ENCODE peak calls at places on chromosomes 1 and 21, in four cellular contexts. S is uterus, X is astrocyte of the spinal cord, A is heart left ventricle. L is an unnamed sample.

GRCh38 chr1:94925561-94926364 is 1.1 kb downstream of the CNN3 start:
- DNase-seq in S (peak; percentile 89), X (peak; percentile 94), A (peak; percentile 87), L (peak; percentile 45)

GRCh38 chr1:109272021-109272799 is 10.7 kb downstream of the PSRC1 start:
- DNase-seq in S (no peak), X (no peak), A (no peak), L (no peak)

GRCh38 chr21:32056791-32057190 is 184.0 kb downstream of the HUNK start:
- DNase-seq in S (no peak), X (no peak), A (no peak), L (no peak)

GRCh38 chr1:21514245-21514644 is 5.0 kb downstream of the ALPL start:
- DNase-seq in S (no peak), X (no peak), A (no peak), L (peak; percentile 65)

GRCh38 chr1:217311766-217312165 is 319.1 kb downstream of the GPATCH2 start:
- DNase-seq in S (no peak), X (no peak), A (no peak), L (peak; percentile 6)

GRCh38 chr1:206728588-206728987 is 42.0 kb upstream of the IL19 start:
- DNase-seq in S (no peak), X (no peak), A (no peak), L (no peak)

GRCh38 chr1:202571719-202572339 is 138.4 kb downstream of the SYT2 start:
- DNase-seq in S (no peak), X (peak; percentile 51), A (no peak), L (no peak)

GRCh38 chr1:228460830-228461229 is 26.4 kb upstream of the RNF187 start:
- DNase-seq in S (no peak), X (no peak), A (no peak), L (no peak)

GRCh38 chr1:109898842-109899241 is 11.8 kb upstream of the CSF1 start:
- DNase-seq in S (no peak), X (no peak), A (no peak), L (no peak)

GRCh38 chr1:17916702-17917101 is 161.6 kb downstream of the ACTL8 start:
- DNase-seq in S (no peak), X (no peak), A (no peak), L (no peak)

GRCh38 chr1:169970114-169970513 is 76.4 kb upstream of the SCYL3 start:
- DNase-seq in S (no peak), X (no peak), A (no peak), L (no peak)

GRCh38 chr1:23187637-23188036 is 19.0 kb upstream of the LUZP1 start:
- DNase-seq in S (no peak), X (no peak), A (no peak), L (no peak)

GRCh38 chr1:82979593-82980230 is 1019.2 kb downstream of the TTLL7 start:
- DNase-seq in S (no peak), X (no peak), A (no peak), L (peak; percentile 29)

GRCh38 chr1:77948841-77949424 is 29.9 kb downstream of the FUBP1 start:
- DNase-seq in S (no peak), X (peak; percentile 44), A (peak; percentile 33), L (no peak)

GRCh38 chr1:19110266-19110927 is 99.7 kb downstream of the UBR4 start:
- DNase-seq in S (no peak), X (no peak), A (no peak), L (no peak)

GRCh38 chr1:6634278-6635052 is 9.8 kb downstream of the THAP3 start:
- DNase-seq in S (peak; percentile 40), X (peak; percentile 22), A (peak; percentile 68), L (peak; percentile 69)

GRCh38 chr1:21451212-21451611 is 11.3 kb downstream of the NBPF3 start:
- DNase-seq in S (no peak), X (peak; percentile 65), A (no peak), L (no peak)

GRCh38 chr1:28775121-28775942 is 36.6 kb upstream of the OPRD1 start:
- DNase-seq in S (peak; percentile 41), X (peak; percentile 15), A (peak; percentile 80), L (peak; percentile 86)
- TF ChIP-seq CTCF in S (no peak), X (no peak), A (no peak), L (no peak)

DNA sequence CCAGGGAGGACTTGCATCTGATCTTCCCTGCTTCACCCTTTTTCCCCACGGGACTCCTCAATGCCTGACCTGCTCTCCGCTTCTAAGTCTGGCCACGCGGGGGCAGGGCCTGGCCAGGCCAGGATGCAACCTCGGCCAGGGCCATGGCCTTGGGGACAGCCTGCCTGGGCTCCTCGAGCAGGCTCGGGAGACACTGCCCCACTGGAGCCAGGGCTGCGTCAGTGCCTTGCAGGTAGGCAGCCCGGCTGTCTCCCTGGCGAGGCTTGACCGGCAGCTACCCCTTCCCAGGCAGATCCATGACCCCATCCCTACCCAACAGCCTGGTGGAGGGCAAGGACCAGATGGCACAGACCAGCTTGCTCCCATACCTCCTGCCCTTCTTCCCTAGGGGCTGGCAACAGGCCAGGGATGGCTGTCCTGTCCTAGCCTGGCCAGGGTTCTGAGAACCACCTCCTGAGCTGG is 2.7 kb upstream of the PRDM16 start:
- DNase-seq in S (no peak), X (no peak), A (peak; percentile 66), L (no peak)
- TF ChIP-seq CTCF in S (peak; percentile 24), X (peak; percentile 52), A (peak; percentile 67), L (no peak)

DNA sequence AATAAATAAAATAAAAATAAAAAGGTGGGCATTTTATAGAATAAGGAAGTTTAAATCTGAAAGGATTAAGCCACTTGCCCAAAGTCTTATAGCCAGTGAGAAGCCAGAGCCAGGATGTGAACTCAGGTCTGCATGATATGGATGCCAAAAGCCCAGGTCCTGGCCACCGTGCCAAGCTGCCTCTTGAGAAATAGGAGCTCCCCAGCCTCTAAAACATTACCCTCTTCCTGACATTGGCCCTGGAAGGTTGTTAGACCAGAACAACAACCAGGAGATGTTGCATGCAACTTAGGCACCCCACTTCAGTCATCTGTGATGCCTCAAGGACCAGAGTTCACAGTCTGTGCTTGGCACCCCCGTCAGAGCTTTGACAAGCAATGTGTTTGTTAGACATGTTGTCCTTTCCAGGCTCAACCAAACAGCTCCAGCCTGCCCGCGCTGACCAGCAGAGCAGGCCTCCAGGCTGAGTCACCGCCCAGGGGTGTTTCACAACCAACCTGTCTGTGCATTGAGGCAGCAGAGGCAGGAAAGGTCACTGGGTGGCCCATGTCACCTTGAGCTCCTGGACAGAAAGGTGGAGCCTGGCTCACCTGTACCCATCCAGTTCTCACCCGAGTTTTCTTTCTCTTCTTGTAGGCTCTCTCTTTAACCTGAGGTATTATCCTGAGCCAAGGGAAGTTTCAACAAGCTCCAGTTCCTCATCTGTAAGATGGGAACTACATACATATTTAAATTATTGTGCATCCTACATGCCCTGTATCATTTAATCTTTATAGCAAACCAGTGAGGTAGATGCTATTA is 14.9 kb upstream of the MED18 start:
- DNase-seq in S (peak; percentile 35), X (no peak), A (no peak), L (no peak)
- TF ChIP-seq CTCF in S (no peak), X (no peak), A (no peak), L (no peak)

GRCh38 chr1:3349161-3349967 is 105.1 kb upstream of the ARHGEF16 start:
- DNase-seq in S (no peak), X (peak; percentile 20), A (peak; percentile 82), L (no peak)
- TF ChIP-seq CTCF in S (no peak), X (peak; percentile 49), A (peak; percentile 35), L (no peak)

GRCh38 chr1:167120899-167121298 is 27.0 kb downstream of the STYXL2 start:
- DNase-seq in S (no peak), X (no peak), A (no peak), L (no peak)

GRCh38 chr1:167122568-167122967 is 28.7 kb downstream of the STYXL2 start:
- DNase-seq in S (no peak), X (no peak), A (no peak), L (no peak)

GRCh38 chr1:167122121-167122480 is 28.2 kb downstream of the STYXL2 start:
- DNase-seq in S (no peak), X (no peak), A (no peak), L (no peak)

GRCh38 chr1:167119696-167120095 is 25.8 kb downstream of the STYXL2 start:
- DNase-seq in S (no peak), X (no peak), A (no peak), L (no peak)

GRCh38 chr1:167121375-167122120 is 27.7 kb downstream of the STYXL2 start:
- DNase-seq in S (no peak), X (peak; percentile 41), A (no peak), L (no peak)
- TF ChIP-seq CTCF in S (no peak), X (no peak), A (no peak), L (no peak)

GRCh38 chr21:41169258-41169576 is 1.3 kb downstream of the BACE2 start:
- DNase-seq in S (no peak), X (no peak), A (no peak), L (no peak)

GRCh38 chr21:41168391-41169257 is 664 bp downstream of the BACE2 start:
- DNase-seq in S (peak; percentile 75), X (peak; percentile 62), A (peak; percentile 55), L (peak; percentile 38)

GRCh38 chr21:41166947-41167346 is 1.0 kb upstream of the BACE2 start:
- DNase-seq in S (peak; percentile 59), X (no peak), A (peak; percentile 36), L (no peak)

GRCh38 chr21:41169701-41170100 is 1.7 kb downstream of the BACE2 start:
- DNase-seq in S (no peak), X (no peak), A (no peak), L (no peak)

DNA sequence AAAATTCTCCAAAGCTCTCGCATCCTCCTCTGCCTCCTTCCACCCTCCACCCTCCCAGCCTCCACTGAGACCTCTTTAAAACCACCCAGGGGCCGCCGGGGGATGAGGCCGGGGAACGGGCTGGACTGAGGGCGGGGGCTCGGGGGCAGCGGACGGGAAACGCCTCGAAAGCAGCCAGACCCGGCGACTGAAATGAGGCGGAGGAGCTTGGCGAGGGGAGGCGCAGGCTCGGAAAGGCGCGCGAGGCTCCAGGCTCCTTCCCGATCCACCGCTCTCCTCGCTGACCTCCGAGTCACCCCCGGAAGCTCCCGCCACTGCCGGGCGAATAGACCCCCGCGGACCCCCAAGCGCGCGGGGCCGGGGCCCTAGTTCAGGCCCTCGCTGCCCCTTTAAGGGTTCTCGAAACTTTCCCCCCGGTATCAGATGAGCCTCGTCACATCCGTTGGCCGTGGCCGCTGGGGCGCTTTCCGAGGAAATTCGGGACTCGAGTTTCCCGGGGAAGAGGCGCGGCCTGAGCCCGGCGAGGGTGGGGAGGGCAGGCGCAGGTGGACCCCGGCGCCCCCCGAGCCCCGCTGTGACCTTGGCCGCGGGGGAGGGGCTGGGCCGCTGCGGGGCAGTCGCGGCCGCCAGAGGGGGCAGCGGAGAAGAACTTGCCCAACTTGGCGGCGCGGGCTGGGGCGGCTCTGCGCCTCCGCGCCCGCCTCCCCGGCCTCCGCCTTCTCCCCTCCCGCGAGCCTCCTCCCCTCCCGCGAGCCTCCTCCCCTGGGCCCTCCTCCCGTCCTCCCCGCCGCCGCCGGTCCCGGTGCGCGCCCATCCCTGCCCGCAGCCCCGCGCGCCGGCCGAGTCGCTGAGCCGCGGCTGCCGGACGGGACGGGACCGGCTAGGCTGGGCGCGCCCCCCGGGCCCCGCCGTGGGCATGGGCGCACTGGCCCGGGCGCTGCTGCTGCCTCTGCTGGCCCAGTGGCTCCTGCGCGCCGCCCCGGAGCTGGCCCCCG is at the start of gene BACE2:
- DNase-seq in S (peak; percentile 83), X (peak; percentile 74), A (peak; percentile 88), L (peak; percentile 79)
- TF ChIP-seq CTCF in S (peak; percentile 82), X (peak; percentile 49), A (peak; percentile 65), L (peak; percentile 53)

GRCh38 chr1:34358636-34359035 is 181.9 kb downstream of the C1orf94 start:
- DNase-seq in S (no peak), X (no peak), A (no peak), L (no peak)
- TF ChIP-seq CTCF in S (no peak), X (no peak), A (no peak), L (no peak)